ENCODE peak calls at places on chromosomes 4 and X, in four cellular contexts. One of them, this sample, is unnamed.

GRCh38 chrX:47623540-47624027 is 3.9 kb upstream of the SYN1 start:
- DNase-seq in GM12878: no peak
- DNase-seq in K562: no peak
- DNase-seq in HepG2: peak; percentile 29
- DNase-seq in this sample: peak; percentile 73

GRCh38 chr4:78057135-78057599 is at the start of gene FRAS1:
- DNase-seq in GM12878: no peak
- DNase-seq in HepG2: peak; percentile 62
- DNase-seq in K562: no peak
- DNase-seq in this sample: peak; percentile 76

GRCh38 chr4:168097161-168097560 is 4.8 kb downstream of the ANXA10 start:
- DNase-seq in GM12878: no peak
- DNase-seq in HepG2: no peak
- DNase-seq in K562: no peak
- DNase-seq in this sample: no peak

GRCh38 chrX:1423215-1423614 is 29.5 kb downstream of the ASMTL start:
- DNase-seq in K562: no peak
- DNase-seq in GM12878: no peak
- DNase-seq in HepG2: no peak
- DNase-seq in this sample: no peak

GRCh38 chr4:762211-763190 is 56.9 kb downstream of the PCGF3 start:
- DNase-seq in HepG2: peak; percentile 58
- DNase-seq in K562: no peak
- DNase-seq in GM12878: no peak
- DNase-seq in this sample: no peak

GRCh38 chrX:107775734-107776511 is at the start of gene TSC22D3:
- DNase-seq in HepG2: peak; percentile 4
- DNase-seq in GM12878: no peak
- DNase-seq in K562: peak; percentile 63
- DNase-seq in this sample: no peak

GRCh38 chr4:155738548-155738947 is 20.3 kb upstream of the GUCY1B1 start:
- DNase-seq in GM12878: no peak
- DNase-seq in K562: no peak
- DNase-seq in HepG2: no peak
- DNase-seq in this sample: no peak

GRCh38 chr4:168852387-168852786 is 157.7 kb downstream of the CBR4 start:
- DNase-seq in K562: no peak
- DNase-seq in HepG2: no peak
- DNase-seq in GM12878: no peak
- DNase-seq in this sample: no peak

GRCh38 chr4:159360549-159360948 is 257.7 kb downstream of the RAPGEF2 start:
- DNase-seq in K562: no peak
- DNase-seq in HepG2: no peak
- DNase-seq in GM12878: no peak
- DNase-seq in this sample: no peak

GRCh38 chrX:153576961-153577360 is 22.0 kb downstream of the CCNQ start:
- DNase-seq in GM12878: no peak
- DNase-seq in HepG2: no peak
- DNase-seq in K562: no peak
- DNase-seq in this sample: no peak

GRCh38 chr4:96649536-96649935 is 809.6 kb downstream of the PDHA2 start:
- DNase-seq in HepG2: no peak
- DNase-seq in GM12878: no peak
- DNase-seq in K562: no peak
- DNase-seq in this sample: no peak

GRCh38 chr4:184529283-184529682 is 54.9 kb upstream of the IRF2 start:
- DNase-seq in K562: no peak
- DNase-seq in GM12878: no peak
- DNase-seq in HepG2: no peak
- DNase-seq in this sample: no peak

GRCh38 chr4:123340381-123340701 is 56.3 kb upstream of the SPRY1 start:
- DNase-seq in K562: no peak
- DNase-seq in GM12878: no peak
- DNase-seq in HepG2: peak; percentile 78
- DNase-seq in this sample: no peak

GRCh38 chr4:181646864-181647263 is 596.3 kb upstream of the TENM3 start:
- DNase-seq in HepG2: no peak
- DNase-seq in K562: no peak
- DNase-seq in GM12878: no peak
- DNase-seq in this sample: no peak

GRCh38 chrX:118495958-118496762 is 545 bp downstream of the DOCK11 start:
- DNase-seq in HepG2: no peak
- DNase-seq in GM12878: no peak
- DNase-seq in K562: peak; percentile 60
- DNase-seq in this sample: peak; percentile 49

GRCh38 chrX:108020631-108021030 is 24.2 kb upstream of the VSIG1 start:
- DNase-seq in K562: peak; percentile 21
- DNase-seq in HepG2: no peak
- DNase-seq in GM12878: no peak
- DNase-seq in this sample: no peak

GRCh38 chr4:18318682-18319410 is 297.3 kb upstream of the LCORL start:
- DNase-seq in HepG2: no peak
- DNase-seq in GM12878: no peak
- DNase-seq in K562: peak; percentile 2
- DNase-seq in this sample: no peak

GRCh38 chr4:159014896-159015295 is 88.0 kb upstream of the RAPGEF2 start:
- DNase-seq in HepG2: no peak
- DNase-seq in K562: no peak
- DNase-seq in GM12878: no peak
- DNase-seq in this sample: no peak

GRCh38 chrX:39445336-39445735 is 644.1 kb downstream of the MID1IP1 start:
- DNase-seq in K562: peak; percentile 51
- DNase-seq in HepG2: no peak
- DNase-seq in GM12878: no peak
- DNase-seq in this sample: peak; percentile 73

GRCh38 chrX:54785901-54786300 is 12.2 kb downstream of the ITIH6 start:
- DNase-seq in K562: peak; percentile 25
- DNase-seq in HepG2: peak; percentile 7
- DNase-seq in GM12878: no peak
- DNase-seq in this sample: peak; percentile 59

GRCh38 chr4:164154416-164154815 is 599.5 kb upstream of the SMIM31 start:
- DNase-seq in K562: no peak
- DNase-seq in GM12878: no peak
- DNase-seq in HepG2: no peak
- DNase-seq in this sample: no peak

GRCh38 chrX:49695276-49696180 is at the start of gene PAGE1:
- DNase-seq in GM12878: no peak
- DNase-seq in HepG2: no peak
- DNase-seq in K562: peak; percentile 32
- DNase-seq in this sample: no peak

GRCh38 chr4:5788144-5788543 is 77.1 kb downstream of the EVC start:
- DNase-seq in GM12878: no peak
- DNase-seq in HepG2: no peak
- DNase-seq in K562: no peak
- DNase-seq in this sample: peak; percentile 17

GRCh38 chr4:5919044-5919443 is 26.2 kb upstream of the CRMP1 start:
- DNase-seq in GM12878: no peak
- DNase-seq in K562: no peak
- DNase-seq in HepG2: no peak
- DNase-seq in this sample: no peak

GRCh38 chrX:13092455-13092941 is 48.1 kb upstream of the FAM9C start:
- DNase-seq in K562: no peak
- DNase-seq in GM12878: peak; percentile 95
- DNase-seq in HepG2: no peak
- DNase-seq in this sample: no peak

GRCh38 chr4:143515905-143516304 is 2.4 kb downstream of the SMARCA5 start:
- DNase-seq in K562: no peak
- DNase-seq in GM12878: no peak
- DNase-seq in HepG2: no peak
- DNase-seq in this sample: no peak

GRCh38 chr4:19130836-19131235 is 1109.3 kb upstream of the LCORL start:
- DNase-seq in GM12878: no peak
- DNase-seq in HepG2: no peak
- DNase-seq in K562: no peak
- DNase-seq in this sample: no peak

GRCh38 chrX:53317365-53318069 is 36.1 kb upstream of the IQSEC2 start:
- DNase-seq in HepG2: peak; percentile 13
- DNase-seq in GM12878: no peak
- DNase-seq in K562: peak; percentile 74
- DNase-seq in this sample: peak; percentile 15

GRCh38 chrX:69618803-69619202 is 2.9 kb downstream of the EDA start:
- DNase-seq in K562: peak; percentile 3
- DNase-seq in HepG2: peak; percentile 19
- DNase-seq in GM12878: no peak
- DNase-seq in this sample: no peak

GRCh38 chrX:71998836-71999509 is 88.3 kb downstream of the NHSL2 start:
- DNase-seq in GM12878: no peak
- DNase-seq in K562: peak; percentile 28
- DNase-seq in HepG2: peak; percentile 12
- DNase-seq in this sample: no peak

GRCh38 chr4:118888666-118889312 is at the start of gene SYNPO2:
- DNase-seq in HepG2: no peak
- DNase-seq in GM12878: no peak
- DNase-seq in K562: peak; percentile 53
- DNase-seq in this sample: peak; percentile 85

GRCh38 chr4:53702334-53703266 is 111.3 kb upstream of the LNX1 start:
- DNase-seq in HepG2: peak; percentile 63
- DNase-seq in K562: no peak
- DNase-seq in GM12878: peak; percentile 88
- DNase-seq in this sample: no peak

GRCh38 chr4:105952596-105952995 is 57.3 kb downstream of the NPNT start:
- DNase-seq in HepG2: no peak
- DNase-seq in K562: no peak
- DNase-seq in GM12878: no peak
- DNase-seq in this sample: no peak

GRCh38 chr4:109559625-109559982 is 442 bp upstream of the MCUB start:
- DNase-seq in GM12878: no peak
- DNase-seq in K562: no peak
- DNase-seq in HepG2: no peak
- DNase-seq in this sample: peak; percentile 77

GRCh38 chr4:98516042-98516440 is 142.4 kb downstream of the TSPAN5 start:
- DNase-seq in HepG2: peak; percentile 35
- DNase-seq in GM12878: no peak
- DNase-seq in K562: peak; percentile 51
- DNase-seq in this sample: no peak

GRCh38 chr4:159357350-159357749 is 254.5 kb downstream of the RAPGEF2 start:
- DNase-seq in GM12878: no peak
- DNase-seq in HepG2: no peak
- DNase-seq in K562: no peak
- DNase-seq in this sample: no peak

GRCh38 chr4:8537041-8537461 is 43.1 kb upstream of the GPR78 start:
- DNase-seq in K562: peak; percentile 21
- DNase-seq in HepG2: peak; percentile 42
- DNase-seq in GM12878: peak; percentile 92
- DNase-seq in this sample: no peak

GRCh38 chr4:121943941-121944340 is 7.9 kb downstream of the TRPC3 start:
- DNase-seq in K562: peak; percentile 44
- DNase-seq in GM12878: no peak
- DNase-seq in HepG2: peak; percentile 10
- DNase-seq in this sample: peak; percentile 86

GRCh38 chr4:2923678-2924173 is 39.5 kb downstream of the NOP14 start:
- DNase-seq in HepG2: no peak
- DNase-seq in GM12878: no peak
- DNase-seq in K562: no peak
- DNase-seq in this sample: no peak

GRCh38 chr4:36815536-36815935 is 429.0 kb upstream of the NWD2 start:
- DNase-seq in GM12878: no peak
- DNase-seq in K562: no peak
- DNase-seq in HepG2: no peak
- DNase-seq in this sample: no peak

GRCh38 chr4:36812153-36812552 is 432.4 kb upstream of the NWD2 start:
- DNase-seq in K562: no peak
- DNase-seq in GM12878: no peak
- DNase-seq in HepG2: no peak
- DNase-seq in this sample: no peak
- TF ChIP-seq HDAC6 in K562: no peak
- TF ChIP-seq HDAC6 in GM12878: no peak
- TF ChIP-seq HDAC6 in HepG2: no peak
- TF ChIP-seq HDAC6 in this sample: no peak

GRCh38 chr4:183295711-183296110 is 24.4 kb downstream of the CLDN22 start:
- DNase-seq in K562: no peak
- DNase-seq in GM12878: no peak
- DNase-seq in HepG2: no peak
- DNase-seq in this sample: no peak
- TF ChIP-seq USF2 in K562: no peak
- TF ChIP-seq USF2 in GM12878: no peak
- TF ChIP-seq USF2 in HepG2: no peak
- TF ChIP-seq USF2 in this sample: no peak

GRCh38 chr4:7207791-7208231 is 15.5 kb downstream of the SORCS2 start:
- DNase-seq in HepG2: no peak
- DNase-seq in GM12878: no peak
- DNase-seq in K562: no peak
- DNase-seq in this sample: no peak
- TF ChIP-seq CEBPB in HepG2: no peak
- TF ChIP-seq CEBPB in GM12878: no peak
- TF ChIP-seq CEBPB in K562: no peak
- TF ChIP-seq CEBPB in this sample: no peak

DNA sequence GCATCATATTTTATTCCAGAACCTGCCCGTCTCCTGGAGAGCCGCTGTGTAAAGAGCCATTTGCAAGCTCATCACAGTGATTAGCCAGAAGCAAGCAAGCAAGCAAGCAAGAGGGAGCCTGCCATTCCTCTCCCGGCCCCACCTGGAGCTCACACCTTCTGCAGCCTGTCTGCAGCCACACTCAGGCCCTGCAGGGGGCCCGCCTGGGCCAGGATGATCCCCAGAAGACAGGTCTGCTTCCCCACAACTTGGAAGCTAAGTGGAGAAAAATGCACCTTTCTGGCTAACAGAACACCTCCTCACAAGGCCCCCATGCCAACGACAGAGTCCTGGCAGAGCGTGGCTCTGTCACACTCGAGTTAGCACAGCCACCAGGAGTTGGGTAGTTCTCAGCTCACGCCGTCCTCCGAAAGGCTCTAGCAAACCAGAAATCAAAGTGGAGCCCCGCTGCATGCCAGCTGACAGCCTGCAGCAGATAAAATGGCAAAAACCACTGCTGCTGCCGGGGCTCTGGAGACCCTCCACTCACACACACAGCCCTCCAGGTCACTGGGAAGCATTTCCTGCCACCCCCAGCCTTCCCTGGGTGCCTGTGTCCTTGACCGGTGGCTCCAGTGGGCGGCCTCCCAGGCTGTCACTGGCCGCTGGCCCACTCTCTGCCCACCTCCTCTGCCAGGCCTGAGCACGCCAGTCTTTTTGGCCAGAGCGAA is 54.9 kb downstream of the DCTD start:
- DNase-seq in K562: peak; percentile 11
- DNase-seq in GM12878: no peak
- DNase-seq in HepG2: peak; percentile 35
- DNase-seq in this sample: no peak
- TF ChIP-seq HDAC6 in K562: no peak
- TF ChIP-seq HDAC6 in GM12878: no peak
- TF ChIP-seq HDAC6 in HepG2: no peak
- TF ChIP-seq HDAC6 in this sample: no peak

This sample was measured in H1.